ENCODE peak calls at places on chromosomes 6 and 20, in five cellular contexts. V is heart left ventricle, K is midbrain, R is lower leg skin, P is GM12865. Y is an unnamed sample.
A peak's percentile ranks its signal among the peaks of the same experiment; 100 is the strongest.

GRCh38 chr6:19322691-19323470 is 514.3 kb upstream of the ID4 start:
- DNase-seq in R (no peak), V (no peak), P (no peak), K (no peak), Y (no peak)

GRCh38 chr20:29497261-29497671 is 1760.2 kb upstream of the DEFB115 start:
- DNase-seq in V (peak; percentile 28), P (peak; percentile 91), K (no peak), R (peak; percentile 64), Y (no peak)

GRCh38 chr20:53569606-53570307 is 23.9 kb downstream of the ZNF217 start:
- DNase-seq in V (no peak), K (no peak), R (no peak), P (no peak), Y (no peak)

GRCh38 chr6:164210323-164210722 is 795.8 kb downstream of the QKI start:
- DNase-seq in P (no peak), V (no peak), R (no peak), K (no peak), Y (no peak)

GRCh38 chr6:163169521-163169920 is 245.0 kb upstream of the QKI start:
- DNase-seq in P (no peak), K (no peak), R (no peak), V (no peak), Y (peak; percentile 26)

GRCh38 chr6:118350881-118351430 is 197.1 kb upstream of the PLN start:
- DNase-seq in K (no peak), P (no peak), V (no peak), R (no peak), Y (no peak)

GRCh38 chr6:144722214-144722737 is 437.1 kb downstream of the UTRN start:
- DNase-seq in P (no peak), V (no peak), K (no peak), R (no peak), Y (no peak)

GRCh38 chr20:3494218-3494617 is 23.4 kb downstream of the ATRN start:
- DNase-seq in P (peak; percentile 10), V (no peak), R (no peak), K (no peak), Y (no peak)

GRCh38 chr6:7979831-7980230 is 69.2 kb upstream of the TXNDC5 start:
- DNase-seq in P (no peak), R (no peak), K (no peak), V (no peak), Y (no peak)

GRCh38 chr6:133767571-133767970 is 121.3 kb upstream of the TCF21 start:
- DNase-seq in R (no peak), P (no peak), V (no peak), K (no peak), Y (no peak)

GRCh38 chr6:140077712-140078551 is 703.5 kb upstream of the CITED2 start:
- DNase-seq in P (no peak), R (no peak), K (no peak), V (no peak), Y (no peak)

GRCh38 chr6:167928111-167928510 is 69.4 kb upstream of the KIF25 start:
- DNase-seq in R (no peak), K (no peak), V (no peak), P (no peak), Y (no peak)

GRCh38 chr20:42368910-42369309 is 750.7 kb upstream of the CHD6 start:
- DNase-seq in V (no peak), R (no peak), P (no peak), K (no peak), Y (no peak)

GRCh38 chr20:11717562-11717961 is 200.1 kb upstream of the BTBD3 start:
- DNase-seq in R (no peak), V (no peak), K (no peak), P (no peak), Y (no peak)

GRCh38 chr6:33075568-33076405 is at the start of gene HLA-DPB1:
- DNase-seq in R (peak; percentile 42), K (peak; percentile 70), V (no peak), P (peak; percentile 91), Y (no peak)

GRCh38 chr6:30150671-30151395 is 10.2 kb downstream of the TRIM10 start:
- DNase-seq in K (no peak), V (no peak), R (no peak), P (no peak), Y (no peak)

GRCh38 chr6:12238191-12238590 is 52.0 kb upstream of the EDN1 start:
- DNase-seq in K (no peak), P (peak; percentile 5), V (no peak), R (no peak), Y (no peak)

GRCh38 chr6:322940-323729 is 30.8 kb downstream of the DUSP22 start:
- DNase-seq in P (peak; percentile 92), K (no peak), R (no peak), V (no peak), Y (no peak)

GRCh38 chr6:114740547-114740946 is 397.7 kb upstream of the HS3ST5 start:
- DNase-seq in K (no peak), V (peak; percentile 30), P (no peak), R (no peak), Y (no peak)

GRCh38 chr6:159533568-159533967 is 159.5 kb downstream of the SOD2 start:
- DNase-seq in K (no peak), V (no peak), P (no peak), R (no peak), Y (no peak)

GRCh38 chr20:37364013-37364926 is 18.3 kb downstream of the SRC start:
- DNase-seq in P (no peak), R (no peak), V (peak; percentile 19), K (no peak), Y (no peak)

GRCh38 chr20:25462166-25462565 is 54.7 kb downstream of the GINS1 start:
- DNase-seq in P (no peak), V (no peak), R (no peak), K (no peak), Y (no peak)

GRCh38 chr6:114783083-114783482 is 440.3 kb upstream of the HS3ST5 start:
- DNase-seq in P (no peak), V (no peak), K (no peak), R (no peak), Y (no peak)

GRCh38 chr20:44409132-44409600 is 53.7 kb downstream of the HNF4A start:
- DNase-seq in V (no peak), P (no peak), R (no peak), K (no peak), Y (no peak)

GRCh38 chr20:52118233-52118632 is 73.3 kb downstream of the ZFP64 start:
- DNase-seq in R (no peak), P (no peak), V (no peak), K (no peak), Y (no peak)

GRCh38 chr6:89986650-89987074 is 92.4 kb downstream of the GJA10 start:
- DNase-seq in V (no peak), K (no peak), R (no peak), P (no peak), Y (no peak)

GRCh38 chr6:48061630-48062029 is 49.4 kb downstream of the PTCHD4 start:
- DNase-seq in K (no peak), V (no peak), P (no peak), R (no peak), Y (no peak)

GRCh38 chr20:35226775-35227681 is 538 bp downstream of the MMP24 start:
- DNase-seq in K (no peak), V (peak; percentile 30), P (peak; percentile 16), R (no peak), Y (peak; percentile 31)

GRCh38 chr6:124795879-124796838 is 166.1 kb upstream of the RNF217 start:
- DNase-seq in V (peak; percentile 50), K (peak; percentile 69), P (peak; percentile 14), R (no peak), Y (no peak)

GRCh38 chr20:37774143-37774542 is 80.3 kb downstream of the CTNNBL1 start:
- DNase-seq in P (no peak), V (no peak), K (no peak), R (no peak), Y (no peak)

GRCh38 chr6:137660296-137660731 is 166.1 kb upstream of the OLIG3 start:
- DNase-seq in P (no peak), K (no peak), R (no peak), V (no peak), Y (no peak)

GRCh38 chr6:11364971-11365397 is 132.5 kb upstream of the NEDD9 start:
- DNase-seq in P (no peak), K (no peak), V (no peak), R (no peak), Y (peak; percentile 60)

GRCh38 chr6:113825776-113826175 is 31.4 kb upstream of the MARCKS start:
- DNase-seq in V (peak; percentile 92), P (no peak), R (peak; percentile 70), K (peak; percentile 90), Y (peak; percentile 35)

GRCh38 chr20:10047427-10047826 is 12.6 kb downstream of the ANKEF1 start:
- DNase-seq in P (no peak), K (no peak), V (no peak), R (no peak), Y (no peak)

GRCh38 chr6:140174509-140174908 is 800.1 kb upstream of the CITED2 start:
- DNase-seq in K (no peak), P (no peak), V (no peak), R (no peak), Y (no peak)

GRCh38 chr20:15913661-15914060 is 659.6 kb downstream of the KIF16B start:
- DNase-seq in V (no peak), R (no peak), K (no peak), P (no peak), Y (no peak)

GRCh38 chr20:58891076-58891685 is 38.7 kb downstream of the GNAS start:
- DNase-seq in V (peak; percentile 82), K (peak; percentile 78), P (peak; percentile 88), R (peak; percentile 59), Y (peak; percentile 68)

GRCh38 chr6:137530404-137530803 is 36.2 kb upstream of the OLIG3 start:
- DNase-seq in P (no peak), V (no peak), R (no peak), K (no peak), Y (no peak)

GRCh38 chr20:46063151-46063550 is 26.6 kb downstream of the NCOA5 start:
- DNase-seq in P (no peak), K (no peak), R (no peak), V (no peak), Y (peak; percentile 15)

GRCh38 chr6:36657942-36658544 is 20.5 kb upstream of the CDKN1A start:
- DNase-seq in V (no peak), K (no peak), P (peak; percentile 50), R (no peak), Y (no peak)